ENCODE peak calls at places on chromosomes 2 and 18, in four cellular contexts. One of them, this sample, is unnamed.
A peak's percentile ranks its signal among the peaks of the same experiment; 100 is the strongest.

GRCh38 chr2:186827862-186828492 is 21.0 kb downstream of the ZSWIM2 start:
- DNase-seq in HepG2: no peak
- DNase-seq in Peyer's patch: no peak
- DNase-seq in CD8-positive, alpha-beta T cell: no peak
- DNase-seq in this sample: no peak

GRCh38 chr2:176753752-176754474 is 458.7 kb upstream of the HNRNPA3 start:
- DNase-seq in HepG2: no peak
- DNase-seq in Peyer's patch: no peak
- DNase-seq in CD8-positive, alpha-beta T cell: no peak
- DNase-seq in this sample: no peak

GRCh38 chr2:216687646-216688045 is 7.7 kb downstream of the IGFBP5 start:
- DNase-seq in Peyer's patch: no peak
- DNase-seq in CD8-positive, alpha-beta T cell: no peak
- DNase-seq in HepG2: peak; percentile 13
- DNase-seq in this sample: no peak

GRCh38 chr2:149076863-149077412 is 38.4 kb downstream of the LYPD6B start:
- DNase-seq in HepG2: no peak
- DNase-seq in CD8-positive, alpha-beta T cell: no peak
- DNase-seq in Peyer's patch: no peak
- DNase-seq in this sample: no peak

GRCh38 chr18:48818329-48819254 is 132.2 kb downstream of the SMAD7 start:
- DNase-seq in HepG2: no peak
- DNase-seq in CD8-positive, alpha-beta T cell: no peak
- DNase-seq in Peyer's patch: peak; percentile 6
- DNase-seq in this sample: no peak

GRCh38 chr2:200270732-200271131 is 35.8 kb upstream of the SPATS2L start:
- DNase-seq in CD8-positive, alpha-beta T cell: no peak
- DNase-seq in Peyer's patch: no peak
- DNase-seq in HepG2: no peak
- DNase-seq in this sample: no peak

GRCh38 chr2:219453691-219454131 is 19.1 kb downstream of the SPEG start:
- DNase-seq in HepG2: no peak
- DNase-seq in Peyer's patch: no peak
- DNase-seq in CD8-positive, alpha-beta T cell: no peak
- DNase-seq in this sample: peak; percentile 95

GRCh38 chr2:109507217-109507616 is 106.5 kb downstream of the SEPTIN10 start:
- DNase-seq in CD8-positive, alpha-beta T cell: no peak
- DNase-seq in HepG2: no peak
- DNase-seq in Peyer's patch: no peak
- DNase-seq in this sample: no peak

GRCh38 chr2:231673348-231673770 is 35.0 kb upstream of the PTMA start:
- DNase-seq in Peyer's patch: peak; percentile 19
- DNase-seq in CD8-positive, alpha-beta T cell: no peak
- DNase-seq in HepG2: peak; percentile 84
- DNase-seq in this sample: no peak

GRCh38 chr2:130165293-130166016 is 15.9 kb downstream of the SMPD4 start:
- DNase-seq in CD8-positive, alpha-beta T cell: no peak
- DNase-seq in HepG2: no peak
- DNase-seq in Peyer's patch: no peak
- DNase-seq in this sample: no peak

GRCh38 chr2:148350211-148350610 is 294.3 kb upstream of the EPC2 start:
- DNase-seq in HepG2: no peak
- DNase-seq in Peyer's patch: no peak
- DNase-seq in CD8-positive, alpha-beta T cell: no peak
- DNase-seq in this sample: no peak

GRCh38 chr2:157439792-157440186 is 4.1 kb downstream of the CYTIP start:
- DNase-seq in HepG2: no peak
- DNase-seq in CD8-positive, alpha-beta T cell: no peak
- DNase-seq in Peyer's patch: no peak
- DNase-seq in this sample: no peak

GRCh38 chr2:204150695-204151240 is 214.2 kb downstream of the ICOS start:
- DNase-seq in Peyer's patch: no peak
- DNase-seq in CD8-positive, alpha-beta T cell: no peak
- DNase-seq in HepG2: no peak
- DNase-seq in this sample: no peak

GRCh38 chr2:39243469-39244123 is at the start of gene CDKL4:
- DNase-seq in CD8-positive, alpha-beta T cell: no peak
- DNase-seq in HepG2: no peak
- DNase-seq in Peyer's patch: no peak
- DNase-seq in this sample: no peak

GRCh38 chr2:33322099-33322498 is 154.3 kb upstream of the RASGRP3 start:
- DNase-seq in Peyer's patch: no peak
- DNase-seq in CD8-positive, alpha-beta T cell: no peak
- DNase-seq in HepG2: no peak
- DNase-seq in this sample: peak; percentile 40

GRCh38 chr18:3581890-3582289 is 131.9 kb downstream of the TGIF1 start:
- DNase-seq in HepG2: no peak
- DNase-seq in CD8-positive, alpha-beta T cell: no peak
- DNase-seq in Peyer's patch: no peak
- DNase-seq in this sample: no peak

GRCh38 chr18:8814206-8814605 is 108.8 kb downstream of the MTCL1 start:
- DNase-seq in CD8-positive, alpha-beta T cell: no peak
- DNase-seq in HepG2: no peak
- DNase-seq in Peyer's patch: no peak
- DNase-seq in this sample: no peak

GRCh38 chr2:230987137-230988020 is 8.5 kb upstream of the SPATA3 start:
- DNase-seq in CD8-positive, alpha-beta T cell: peak; percentile 76
- DNase-seq in Peyer's patch: peak; percentile 68
- DNase-seq in HepG2: peak; percentile 71
- DNase-seq in this sample: no peak

GRCh38 chr2:207471261-207471660 is 58.5 kb upstream of the CREB1 start:
- DNase-seq in CD8-positive, alpha-beta T cell: no peak
- DNase-seq in HepG2: no peak
- DNase-seq in Peyer's patch: no peak
- DNase-seq in this sample: no peak

GRCh38 chr2:6855860-6856547 is 9.7 kb downstream of the CMPK2 start:
- DNase-seq in CD8-positive, alpha-beta T cell: no peak
- DNase-seq in Peyer's patch: no peak
- DNase-seq in HepG2: peak; percentile 42
- DNase-seq in this sample: no peak

GRCh38 chr2:222057249-222058073 is 241.3 kb downstream of the PAX3 start:
- DNase-seq in HepG2: no peak
- DNase-seq in CD8-positive, alpha-beta T cell: no peak
- DNase-seq in Peyer's patch: no peak
- DNase-seq in this sample: no peak

GRCh38 chr2:101188683-101189405 is 37.7 kb upstream of the TBC1D8 start:
- DNase-seq in HepG2: peak; percentile 70
- DNase-seq in Peyer's patch: no peak
- DNase-seq in CD8-positive, alpha-beta T cell: no peak
- DNase-seq in this sample: no peak

GRCh38 chr2:84631047-84631446 is 114.7 kb downstream of the DNAH6 start:
- DNase-seq in CD8-positive, alpha-beta T cell: no peak
- DNase-seq in HepG2: peak; percentile 48
- DNase-seq in Peyer's patch: no peak
- DNase-seq in this sample: no peak

GRCh38 chr2:219402665-219403515 is 15.2 kb upstream of the DNPEP start:
- DNase-seq in Peyer's patch: peak; percentile 51
- DNase-seq in HepG2: peak; percentile 67
- DNase-seq in CD8-positive, alpha-beta T cell: peak; percentile 58
- DNase-seq in this sample: peak; percentile 42

GRCh38 chr2:38498039-38498438 is 104.7 kb downstream of the HNRNPLL start:
- DNase-seq in HepG2: peak; percentile 34
- DNase-seq in Peyer's patch: peak; percentile 47
- DNase-seq in CD8-positive, alpha-beta T cell: no peak
- DNase-seq in this sample: no peak

GRCh38 chr2:233831011-233831721 is 23.2 kb downstream of the HJURP start:
- DNase-seq in Peyer's patch: no peak
- DNase-seq in CD8-positive, alpha-beta T cell: no peak
- DNase-seq in HepG2: no peak
- DNase-seq in this sample: no peak

GRCh38 chr18:74942319-74942910 is 266.5 kb downstream of the PTGR3 start:
- DNase-seq in Peyer's patch: no peak
- DNase-seq in CD8-positive, alpha-beta T cell: no peak
- DNase-seq in HepG2: no peak
- DNase-seq in this sample: no peak

GRCh38 chr2:85390941-85391669 is 19.1 kb downstream of the CAPG start:
- DNase-seq in Peyer's patch: peak; percentile 74
- DNase-seq in HepG2: peak; percentile 59
- DNase-seq in CD8-positive, alpha-beta T cell: peak; percentile 61
- DNase-seq in this sample: no peak

GRCh38 chr2:21910832-21911507 is 787.2 kb downstream of the TDRD15 start:
- DNase-seq in CD8-positive, alpha-beta T cell: no peak
- DNase-seq in HepG2: no peak
- DNase-seq in Peyer's patch: no peak
- DNase-seq in this sample: no peak

GRCh38 chr2:127121776-127122176 is 14.8 kb upstream of the BIN1 start:
- DNase-seq in Peyer's patch: no peak
- DNase-seq in CD8-positive, alpha-beta T cell: no peak
- DNase-seq in HepG2: no peak
- DNase-seq in this sample: no peak

GRCh38 chr2:143623270-143623669 is 494.1 kb downstream of the ARHGAP15 start:
- DNase-seq in CD8-positive, alpha-beta T cell: no peak
- DNase-seq in Peyer's patch: no peak
- DNase-seq in HepG2: no peak
- DNase-seq in this sample: no peak

GRCh38 chr2:48566582-48566981 is 36.6 kb downstream of the STON1 start:
- DNase-seq in CD8-positive, alpha-beta T cell: no peak
- DNase-seq in HepG2: peak; percentile 29
- DNase-seq in Peyer's patch: no peak
- DNase-seq in this sample: no peak
- TF ChIP-seq CTCF in CD8-positive, alpha-beta T cell: no peak
- TF ChIP-seq CTCF in HepG2: peak; percentile 56
- TF ChIP-seq CTCF in Peyer's patch: no peak
- TF ChIP-seq CTCF in this sample: peak; percentile 37

GRCh38 chr2:135130751-135131150 is 78.7 kb downstream of the RAB3GAP1 start:
- DNase-seq in CD8-positive, alpha-beta T cell: no peak
- DNase-seq in HepG2: no peak
- DNase-seq in Peyer's patch: no peak
- DNase-seq in this sample: no peak

GRCh38 chr2:135124924-135125886 is 73.1 kb downstream of the RAB3GAP1 start:
- DNase-seq in Peyer's patch: no peak
- DNase-seq in HepG2: no peak
- DNase-seq in CD8-positive, alpha-beta T cell: no peak
- DNase-seq in this sample: no peak

GRCh38 chr2:135121016-135121657 is 69.0 kb downstream of the RAB3GAP1 start:
- DNase-seq in Peyer's patch: no peak
- DNase-seq in CD8-positive, alpha-beta T cell: no peak
- DNase-seq in HepG2: no peak
- DNase-seq in this sample: no peak

DNA sequence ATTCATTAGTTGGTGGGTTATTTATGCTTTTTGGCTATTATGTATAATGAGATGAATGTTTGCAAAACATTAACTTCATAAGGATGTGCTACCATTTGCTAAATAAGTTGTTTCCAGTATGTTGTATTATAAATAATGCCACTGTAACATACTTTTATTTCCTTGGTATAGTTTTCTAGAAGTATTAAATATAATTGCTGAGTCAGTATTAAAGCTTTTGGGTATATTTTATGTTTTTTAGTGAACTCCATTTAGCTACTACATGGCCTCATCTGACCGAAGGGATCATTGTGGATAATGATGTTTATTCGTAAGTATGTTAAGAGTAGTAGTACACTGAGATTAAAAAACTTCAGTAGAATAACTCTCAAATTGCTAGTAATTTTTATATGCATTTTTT is 73.8 kb downstream of the RAB3GAP1 start:
- DNase-seq in CD8-positive, alpha-beta T cell: no peak
- DNase-seq in Peyer's patch: no peak
- DNase-seq in HepG2: no peak
- DNase-seq in this sample: no peak
- H3K4me3 ChIP-seq in CD8-positive, alpha-beta T cell: no peak overlapping the region
- H3K4me3 ChIP-seq in Peyer's patch: no peak overlapping the region
- H3K4me3 ChIP-seq in HepG2: no peak overlapping the region
- H3K4me3 ChIP-seq in this sample: no peak overlapping the region

DNA sequence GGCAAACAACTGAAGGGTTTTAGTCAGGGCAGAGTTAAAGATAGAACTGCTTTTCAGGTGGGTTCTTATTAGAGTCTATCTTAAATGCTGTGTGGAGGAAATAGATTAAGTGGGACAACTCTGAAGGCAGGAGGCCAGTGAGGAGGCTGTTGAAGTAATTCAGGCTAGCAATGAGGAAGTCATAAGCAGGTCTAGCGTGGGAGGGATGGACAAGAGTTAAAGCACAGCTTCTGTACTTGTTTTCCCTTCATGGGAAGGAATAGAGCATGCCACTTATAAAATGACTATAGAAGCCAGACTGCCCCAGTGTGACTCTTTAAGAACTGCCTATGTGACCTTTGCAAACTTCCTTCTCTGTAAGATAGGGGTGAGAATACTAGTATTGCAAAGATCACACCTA is 202.0 kb upstream of the LRRTM1 start:
- DNase-seq in CD8-positive, alpha-beta T cell: no peak
- DNase-seq in Peyer's patch: no peak
- DNase-seq in HepG2: no peak
- DNase-seq in this sample: no peak
- TF ChIP-seq CTCF in CD8-positive, alpha-beta T cell: no peak
- TF ChIP-seq CTCF in Peyer's patch: no peak
- TF ChIP-seq CTCF in HepG2: no peak
- TF ChIP-seq CTCF in this sample: no peak

GRCh38 chr2:71000780-71001591 is 6.3 kb upstream of the TEX261 start:
- DNase-seq in Peyer's patch: peak; percentile 73
- DNase-seq in CD8-positive, alpha-beta T cell: peak; percentile 67
- DNase-seq in HepG2: peak; percentile 65
- DNase-seq in this sample: no peak

GRCh38 chr2:71004356-71004755 is 9.7 kb upstream of the TEX261 start:
- DNase-seq in HepG2: no peak
- DNase-seq in Peyer's patch: no peak
- DNase-seq in CD8-positive, alpha-beta T cell: no peak
- DNase-seq in this sample: no peak

GRCh38 chr2:70999362-70999761 is 4.7 kb upstream of the TEX261 start:
- DNase-seq in HepG2: peak; percentile 33
- DNase-seq in CD8-positive, alpha-beta T cell: no peak
- DNase-seq in Peyer's patch: no peak
- DNase-seq in this sample: no peak

GRCh38 chr2:71003396-71003795 is 8.7 kb upstream of the TEX261 start:
- DNase-seq in CD8-positive, alpha-beta T cell: no peak
- DNase-seq in Peyer's patch: no peak
- DNase-seq in HepG2: no peak
- DNase-seq in this sample: no peak

DNA sequence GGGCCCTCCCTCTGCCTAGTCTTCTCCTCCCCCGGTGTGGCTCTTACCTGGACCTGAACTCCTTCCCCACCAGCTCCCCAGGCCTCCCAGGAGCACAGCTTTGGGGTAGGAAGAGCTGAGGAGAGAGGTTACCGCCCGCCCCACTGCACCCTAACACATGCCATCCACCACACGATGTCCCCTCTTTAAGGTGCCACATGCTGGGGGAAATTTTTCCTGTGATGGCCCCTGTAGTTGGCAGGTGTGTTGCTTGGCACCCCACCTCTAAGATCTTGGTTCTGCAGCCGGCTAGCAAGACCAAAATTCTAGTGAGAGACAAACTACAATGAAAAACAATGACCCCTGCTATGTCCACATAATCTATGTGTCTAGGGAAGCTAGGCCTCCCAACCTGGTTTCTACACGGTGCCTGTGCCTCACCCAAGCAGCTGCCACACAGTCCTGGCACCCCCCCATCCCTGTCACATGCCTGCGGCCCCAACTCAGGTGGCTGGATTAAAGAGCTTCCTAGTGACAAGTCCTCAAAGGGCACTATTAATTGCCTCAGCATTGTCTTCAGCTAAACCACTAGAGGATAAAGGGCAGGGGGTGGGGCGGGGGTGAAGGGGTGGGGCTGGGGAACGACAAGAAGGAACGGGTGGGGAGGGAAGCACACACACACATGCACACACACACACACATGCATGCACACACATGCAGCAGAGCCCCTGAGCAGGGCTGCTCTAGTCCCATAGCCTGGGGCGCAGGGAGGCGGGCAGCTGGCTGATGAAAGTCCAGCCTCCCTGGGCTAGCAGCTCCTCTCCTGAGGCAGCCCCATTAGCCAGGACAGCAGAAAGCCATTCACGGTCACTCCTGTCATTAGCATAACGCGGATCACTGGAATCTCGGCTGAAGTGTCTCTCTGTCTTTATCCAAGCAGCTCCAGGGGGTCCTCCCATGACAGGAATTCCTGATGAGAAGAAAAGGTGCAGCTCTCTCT is 7.2 kb upstream of the TEX261 start:
- DNase-seq in HepG2: no peak
- DNase-seq in CD8-positive, alpha-beta T cell: no peak
- DNase-seq in Peyer's patch: no peak
- DNase-seq in this sample: no peak
- H3K4me3 ChIP-seq in HepG2: peak overlapping the region; percentile 81
- H3K4me3 ChIP-seq in CD8-positive, alpha-beta T cell: no peak overlapping the region
- H3K4me3 ChIP-seq in Peyer's patch: no peak overlapping the region
- H3K4me3 ChIP-seq in this sample: no peak overlapping the region